ENCODE peak calls at places on chromosomes 2 and 18, in eight cellular contexts. One of them, this sample, is unnamed.

GRCh38 chr2:17578466-17578928 is 38.0 kb downstream of the VSNL1 start:
- DNase-seq in A549: no peak
- DNase-seq in memory B cell: no peak
- DNase-seq in astrocyte: no peak
- DNase-seq in stimulated activated CD4-positive, alpha-beta T cell treated with anti-CD3 and anti-CD28 coated beads, Interleukin-1b, Interleukin-23, amount 100 ng/mL, for 4 hours: no peak
- DNase-seq in left lung: no peak
- DNase-seq in activated CD8-positive, alpha-beta memory T cell treated with anti-CD3 and anti-CD28 coated beads for 4 hours: no peak
- DNase-seq in activated CD4-positive, alpha-beta T cell treated with anti-CD3 and anti-CD28 coated beads for 1 hour: no peak
- DNase-seq in this sample: no peak

GRCh38 chr2:96895709-96896651 is 26.1 kb upstream of the SEMA4C start:
- DNase-seq in memory B cell: no peak
- DNase-seq in astrocyte: no peak
- DNase-seq in A549: no peak
- DNase-seq in activated CD4-positive, alpha-beta T cell treated with anti-CD3 and anti-CD28 coated beads for 1 hour: peak; percentile 18
- DNase-seq in left lung: no peak
- DNase-seq in stimulated activated CD4-positive, alpha-beta T cell treated with anti-CD3 and anti-CD28 coated beads, Interleukin-1b, Interleukin-23, amount 100 ng/mL, for 4 hours: no peak
- DNase-seq in activated CD8-positive, alpha-beta memory T cell treated with anti-CD3 and anti-CD28 coated beads for 4 hours: no peak
- DNase-seq in this sample: no peak

GRCh38 chr2:74413001-74413698 is 8.3 kb downstream of the C2orf81 start:
- DNase-seq in memory B cell: no peak
- DNase-seq in activated CD8-positive, alpha-beta memory T cell treated with anti-CD3 and anti-CD28 coated beads for 4 hours: no peak
- DNase-seq in astrocyte: no peak
- DNase-seq in left lung: no peak
- DNase-seq in activated CD4-positive, alpha-beta T cell treated with anti-CD3 and anti-CD28 coated beads for 1 hour: no peak
- DNase-seq in A549: no peak
- DNase-seq in stimulated activated CD4-positive, alpha-beta T cell treated with anti-CD3 and anti-CD28 coated beads, Interleukin-1b, Interleukin-23, amount 100 ng/mL, for 4 hours: no peak
- DNase-seq in this sample: no peak

GRCh38 chr2:12705742-12706141 is 11.0 kb upstream of the TRIB2 start:
- DNase-seq in stimulated activated CD4-positive, alpha-beta T cell treated with anti-CD3 and anti-CD28 coated beads, Interleukin-1b, Interleukin-23, amount 100 ng/mL, for 4 hours: no peak
- DNase-seq in activated CD8-positive, alpha-beta memory T cell treated with anti-CD3 and anti-CD28 coated beads for 4 hours: no peak
- DNase-seq in left lung: no peak
- DNase-seq in activated CD4-positive, alpha-beta T cell treated with anti-CD3 and anti-CD28 coated beads for 1 hour: no peak
- DNase-seq in memory B cell: no peak
- DNase-seq in astrocyte: no peak
- DNase-seq in A549: no peak
- DNase-seq in this sample: no peak

GRCh38 chr2:68414862-68415261 is 49.8 kb downstream of the PLEK start:
- DNase-seq in A549: no peak
- DNase-seq in astrocyte: no peak
- DNase-seq in stimulated activated CD4-positive, alpha-beta T cell treated with anti-CD3 and anti-CD28 coated beads, Interleukin-1b, Interleukin-23, amount 100 ng/mL, for 4 hours: no peak
- DNase-seq in left lung: no peak
- DNase-seq in activated CD8-positive, alpha-beta memory T cell treated with anti-CD3 and anti-CD28 coated beads for 4 hours: no peak
- DNase-seq in memory B cell: no peak
- DNase-seq in activated CD4-positive, alpha-beta T cell treated with anti-CD3 and anti-CD28 coated beads for 1 hour: no peak
- DNase-seq in this sample: no peak

GRCh38 chr2:37802106-37802791 is 122.8 kb upstream of the RMDN2 start:
- DNase-seq in left lung: peak; percentile 78
- DNase-seq in A549: peak; percentile 39
- DNase-seq in activated CD8-positive, alpha-beta memory T cell treated with anti-CD3 and anti-CD28 coated beads for 4 hours: no peak
- DNase-seq in astrocyte: peak; percentile 49
- DNase-seq in stimulated activated CD4-positive, alpha-beta T cell treated with anti-CD3 and anti-CD28 coated beads, Interleukin-1b, Interleukin-23, amount 100 ng/mL, for 4 hours: no peak
- DNase-seq in activated CD4-positive, alpha-beta T cell treated with anti-CD3 and anti-CD28 coated beads for 1 hour: no peak
- DNase-seq in memory B cell: no peak
- DNase-seq in this sample: peak; percentile 80

GRCh38 chr2:186042207-186043028 is 303.8 kb downstream of the FSIP2 start:
- DNase-seq in activated CD8-positive, alpha-beta memory T cell treated with anti-CD3 and anti-CD28 coated beads for 4 hours: no peak
- DNase-seq in activated CD4-positive, alpha-beta T cell treated with anti-CD3 and anti-CD28 coated beads for 1 hour: no peak
- DNase-seq in A549: no peak
- DNase-seq in astrocyte: no peak
- DNase-seq in memory B cell: no peak
- DNase-seq in stimulated activated CD4-positive, alpha-beta T cell treated with anti-CD3 and anti-CD28 coated beads, Interleukin-1b, Interleukin-23, amount 100 ng/mL, for 4 hours: no peak
- DNase-seq in left lung: no peak
- DNase-seq in this sample: no peak

GRCh38 chr18:36446059-36446458 is 148.5 kb downstream of the FHOD3 start:
- DNase-seq in activated CD4-positive, alpha-beta T cell treated with anti-CD3 and anti-CD28 coated beads for 1 hour: no peak
- DNase-seq in left lung: no peak
- DNase-seq in memory B cell: no peak
- DNase-seq in activated CD8-positive, alpha-beta memory T cell treated with anti-CD3 and anti-CD28 coated beads for 4 hours: no peak
- DNase-seq in A549: no peak
- DNase-seq in astrocyte: no peak
- DNase-seq in stimulated activated CD4-positive, alpha-beta T cell treated with anti-CD3 and anti-CD28 coated beads, Interleukin-1b, Interleukin-23, amount 100 ng/mL, for 4 hours: no peak
- DNase-seq in this sample: no peak

GRCh38 chr2:240358080-240358479 is 77.4 kb upstream of the GPC1 start:
- DNase-seq in activated CD4-positive, alpha-beta T cell treated with anti-CD3 and anti-CD28 coated beads for 1 hour: no peak
- DNase-seq in A549: no peak
- DNase-seq in astrocyte: no peak
- DNase-seq in stimulated activated CD4-positive, alpha-beta T cell treated with anti-CD3 and anti-CD28 coated beads, Interleukin-1b, Interleukin-23, amount 100 ng/mL, for 4 hours: no peak
- DNase-seq in memory B cell: no peak
- DNase-seq in activated CD8-positive, alpha-beta memory T cell treated with anti-CD3 and anti-CD28 coated beads for 4 hours: no peak
- DNase-seq in left lung: peak; percentile 22
- DNase-seq in this sample: no peak

GRCh38 chr2:27428978-27429541 is 629 bp downstream of the NRBP1 start:
- DNase-seq in left lung: peak; percentile 89
- DNase-seq in astrocyte: peak; percentile 76
- DNase-seq in activated CD8-positive, alpha-beta memory T cell treated with anti-CD3 and anti-CD28 coated beads for 4 hours: peak; percentile 53
- DNase-seq in activated CD4-positive, alpha-beta T cell treated with anti-CD3 and anti-CD28 coated beads for 1 hour: peak; percentile 50
- DNase-seq in memory B cell: no peak
- DNase-seq in A549: peak; percentile 83
- DNase-seq in stimulated activated CD4-positive, alpha-beta T cell treated with anti-CD3 and anti-CD28 coated beads, Interleukin-1b, Interleukin-23, amount 100 ng/mL, for 4 hours: peak; percentile 58
- DNase-seq in this sample: peak; percentile 80

GRCh38 chr2:108936076-108936867 is 52.7 kb downstream of the EDAR start:
- DNase-seq in memory B cell: no peak
- DNase-seq in stimulated activated CD4-positive, alpha-beta T cell treated with anti-CD3 and anti-CD28 coated beads, Interleukin-1b, Interleukin-23, amount 100 ng/mL, for 4 hours: no peak
- DNase-seq in A549: no peak
- DNase-seq in astrocyte: no peak
- DNase-seq in left lung: no peak
- DNase-seq in activated CD8-positive, alpha-beta memory T cell treated with anti-CD3 and anti-CD28 coated beads for 4 hours: no peak
- DNase-seq in activated CD4-positive, alpha-beta T cell treated with anti-CD3 and anti-CD28 coated beads for 1 hour: no peak
- DNase-seq in this sample: no peak

GRCh38 chr2:167127135-167127534 is 238.9 kb downstream of the XIRP2 start:
- DNase-seq in stimulated activated CD4-positive, alpha-beta T cell treated with anti-CD3 and anti-CD28 coated beads, Interleukin-1b, Interleukin-23, amount 100 ng/mL, for 4 hours: no peak
- DNase-seq in activated CD4-positive, alpha-beta T cell treated with anti-CD3 and anti-CD28 coated beads for 1 hour: no peak
- DNase-seq in left lung: no peak
- DNase-seq in memory B cell: no peak
- DNase-seq in astrocyte: peak; percentile 8
- DNase-seq in activated CD8-positive, alpha-beta memory T cell treated with anti-CD3 and anti-CD28 coated beads for 4 hours: no peak
- DNase-seq in A549: no peak
- DNase-seq in this sample: peak; percentile 27

GRCh38 chr2:73403237-73403636 is 17.6 kb downstream of the ALMS1 start:
- DNase-seq in A549: no peak
- DNase-seq in astrocyte: no peak
- DNase-seq in activated CD4-positive, alpha-beta T cell treated with anti-CD3 and anti-CD28 coated beads for 1 hour: no peak
- DNase-seq in activated CD8-positive, alpha-beta memory T cell treated with anti-CD3 and anti-CD28 coated beads for 4 hours: no peak
- DNase-seq in stimulated activated CD4-positive, alpha-beta T cell treated with anti-CD3 and anti-CD28 coated beads, Interleukin-1b, Interleukin-23, amount 100 ng/mL, for 4 hours: no peak
- DNase-seq in memory B cell: no peak
- DNase-seq in left lung: no peak
- DNase-seq in this sample: no peak

GRCh38 chr18:4851301-4851700 is 345.8 kb downstream of the AKAIN1 start:
- DNase-seq in left lung: no peak
- DNase-seq in activated CD4-positive, alpha-beta T cell treated with anti-CD3 and anti-CD28 coated beads for 1 hour: no peak
- DNase-seq in astrocyte: no peak
- DNase-seq in activated CD8-positive, alpha-beta memory T cell treated with anti-CD3 and anti-CD28 coated beads for 4 hours: no peak
- DNase-seq in stimulated activated CD4-positive, alpha-beta T cell treated with anti-CD3 and anti-CD28 coated beads, Interleukin-1b, Interleukin-23, amount 100 ng/mL, for 4 hours: no peak
- DNase-seq in A549: no peak
- DNase-seq in memory B cell: no peak
- DNase-seq in this sample: no peak

GRCh38 chr18:35571138-35571537 is 10.4 kb upstream of the GALNT1 start:
- DNase-seq in memory B cell: no peak
- DNase-seq in left lung: no peak
- DNase-seq in A549: no peak
- DNase-seq in stimulated activated CD4-positive, alpha-beta T cell treated with anti-CD3 and anti-CD28 coated beads, Interleukin-1b, Interleukin-23, amount 100 ng/mL, for 4 hours: no peak
- DNase-seq in astrocyte: no peak
- DNase-seq in activated CD4-positive, alpha-beta T cell treated with anti-CD3 and anti-CD28 coated beads for 1 hour: no peak
- DNase-seq in activated CD8-positive, alpha-beta memory T cell treated with anti-CD3 and anti-CD28 coated beads for 4 hours: no peak
- DNase-seq in this sample: no peak

GRCh38 chr2:64348386-64349142 is 105.4 kb upstream of the LGALSL start:
- DNase-seq in activated CD8-positive, alpha-beta memory T cell treated with anti-CD3 and anti-CD28 coated beads for 4 hours: no peak
- DNase-seq in activated CD4-positive, alpha-beta T cell treated with anti-CD3 and anti-CD28 coated beads for 1 hour: no peak
- DNase-seq in memory B cell: no peak
- DNase-seq in A549: no peak
- DNase-seq in stimulated activated CD4-positive, alpha-beta T cell treated with anti-CD3 and anti-CD28 coated beads, Interleukin-1b, Interleukin-23, amount 100 ng/mL, for 4 hours: no peak
- DNase-seq in left lung: no peak
- DNase-seq in astrocyte: peak; percentile 32
- DNase-seq in this sample: no peak

This sample was measured in amniotic epithelial cell.